ENCODE peak calls at places on chromosomes 6 and 20, in nine cellular contexts. One of them, this sample, is unnamed.

GRCh38 chr6:129766959-129767728 is 57.2 kb upstream of the ARHGAP18 start:
- DNase-seq in effector memory CD4-positive, alpha-beta T cell: peak; percentile 37
- DNase-seq in stomach: peak; percentile 30
- DNase-seq in PC-9: peak; percentile 61
- DNase-seq in tibial artery: peak; percentile 25
- DNase-seq in HCT116: no peak
- DNase-seq in psoas muscle: peak; percentile 21
- DNase-seq in SJSA1: peak; percentile 47
- DNase-seq in aorta: peak; percentile 51
- DNase-seq in this sample: no peak

GRCh38 chr6:586553-586952 is 70.3 kb downstream of the HUS1B start:
- DNase-seq in PC-9: no peak
- DNase-seq in stomach: no peak
- DNase-seq in aorta: no peak
- DNase-seq in SJSA1: no peak
- DNase-seq in effector memory CD4-positive, alpha-beta T cell: no peak
- DNase-seq in psoas muscle: no peak
- DNase-seq in HCT116: peak; percentile 19
- DNase-seq in tibial artery: no peak
- DNase-seq in this sample: no peak

GRCh38 chr6:19301980-19302379 is 535.2 kb upstream of the ID4 start:
- DNase-seq in aorta: no peak
- DNase-seq in PC-9: peak; percentile 82
- DNase-seq in psoas muscle: no peak
- DNase-seq in effector memory CD4-positive, alpha-beta T cell: no peak
- DNase-seq in tibial artery: no peak
- DNase-seq in HCT116: no peak
- DNase-seq in SJSA1: no peak
- DNase-seq in stomach: no peak
- DNase-seq in this sample: no peak

GRCh38 chr6:13454286-13455221 is 32.8 kb downstream of the GFOD1 start:
- DNase-seq in stomach: peak; percentile 32
- DNase-seq in psoas muscle: peak; percentile 51
- DNase-seq in HCT116: no peak
- DNase-seq in SJSA1: no peak
- DNase-seq in effector memory CD4-positive, alpha-beta T cell: peak; percentile 26
- DNase-seq in PC-9: no peak
- DNase-seq in tibial artery: peak; percentile 62
- DNase-seq in aorta: peak; percentile 54
- DNase-seq in this sample: no peak

GRCh38 chr6:79777713-79778579 is 146.8 kb downstream of the SH3BGRL2 start:
- DNase-seq in tibial artery: peak; percentile 49
- DNase-seq in PC-9: peak; percentile 35
- DNase-seq in effector memory CD4-positive, alpha-beta T cell: peak; percentile 80
- DNase-seq in aorta: peak; percentile 88
- DNase-seq in SJSA1: peak; percentile 71
- DNase-seq in psoas muscle: peak; percentile 76
- DNase-seq in HCT116: peak; percentile 43
- DNase-seq in stomach: peak; percentile 82
- DNase-seq in this sample: peak; percentile 79

GRCh38 chr6:37653229-37653628 is 44.5 kb downstream of the MDGA1 start:
- DNase-seq in HCT116: no peak
- DNase-seq in tibial artery: no peak
- DNase-seq in SJSA1: no peak
- DNase-seq in aorta: no peak
- DNase-seq in stomach: no peak
- DNase-seq in effector memory CD4-positive, alpha-beta T cell: no peak
- DNase-seq in PC-9: no peak
- DNase-seq in psoas muscle: no peak
- DNase-seq in this sample: no peak

GRCh38 chr20:63541371-63541770 is 4.2 kb upstream of the PTK6 start:
- DNase-seq in HCT116: no peak
- DNase-seq in SJSA1: no peak
- DNase-seq in aorta: no peak
- DNase-seq in PC-9: no peak
- DNase-seq in psoas muscle: no peak
- DNase-seq in effector memory CD4-positive, alpha-beta T cell: no peak
- DNase-seq in tibial artery: no peak
- DNase-seq in stomach: no peak
- DNase-seq in this sample: no peak

GRCh38 chr6:170132561-170132991 is 158.3 kb downstream of the DLL1 start:
- DNase-seq in aorta: peak; percentile 47
- DNase-seq in psoas muscle: no peak
- DNase-seq in HCT116: no peak
- DNase-seq in stomach: peak; percentile 17
- DNase-seq in PC-9: no peak
- DNase-seq in SJSA1: no peak
- DNase-seq in effector memory CD4-positive, alpha-beta T cell: no peak
- DNase-seq in tibial artery: peak; percentile 8
- DNase-seq in this sample: no peak

GRCh38 chr6:136166815-136167214 is 83.3 kb downstream of the MTFR2 start:
- DNase-seq in PC-9: no peak
- DNase-seq in psoas muscle: no peak
- DNase-seq in effector memory CD4-positive, alpha-beta T cell: no peak
- DNase-seq in HCT116: no peak
- DNase-seq in stomach: no peak
- DNase-seq in aorta: no peak
- DNase-seq in tibial artery: no peak
- DNase-seq in SJSA1: no peak
- DNase-seq in this sample: no peak

GRCh38 chr6:143695106-143696059 is 17.6 kb downstream of the PHACTR2 start:
- DNase-seq in tibial artery: no peak
- DNase-seq in PC-9: no peak
- DNase-seq in effector memory CD4-positive, alpha-beta T cell: no peak
- DNase-seq in HCT116: no peak
- DNase-seq in psoas muscle: no peak
- DNase-seq in stomach: no peak
- DNase-seq in aorta: no peak
- DNase-seq in SJSA1: no peak
- DNase-seq in this sample: no peak
- H3K4me1 ChIP-seq in tibial artery: no peaks in the 10 kb centered on the region
- H3K4me1 ChIP-seq in PC-9: peaks cover 13% of the 10 kb centered on the region
- H3K4me1 ChIP-seq in effector memory CD4-positive, alpha-beta T cell: no peaks in the 10 kb centered on the region
- H3K4me1 ChIP-seq in HCT116: peaks cover 6% of the 10 kb centered on the region
- H3K4me1 ChIP-seq in psoas muscle: peaks cover 58% of the 10 kb centered on the region
- H3K4me1 ChIP-seq in stomach: peaks cover 100% of the 10 kb centered on the region
- H3K4me1 ChIP-seq in aorta: peaks cover 7% of the 10 kb centered on the region
- H3K4me1 ChIP-seq in SJSA1: peaks cover 35% of the 10 kb centered on the region
- H3K4me1 ChIP-seq in this sample: peaks cover 14% of the 10 kb centered on the region

GRCh38 chr20:46641424-46641823 is 9.8 kb downstream of the SLC13A3 start:
- DNase-seq in effector memory CD4-positive, alpha-beta T cell: no peak
- DNase-seq in SJSA1: no peak
- DNase-seq in aorta: no peak
- DNase-seq in PC-9: no peak
- DNase-seq in psoas muscle: no peak
- DNase-seq in tibial artery: no peak
- DNase-seq in HCT116: no peak
- DNase-seq in stomach: no peak
- DNase-seq in this sample: no peak
- H3K4me1 ChIP-seq in effector memory CD4-positive, alpha-beta T cell: no peaks in the 10 kb centered on the region
- H3K4me1 ChIP-seq in SJSA1: no peaks in the 10 kb centered on the region
- H3K4me1 ChIP-seq in aorta: no peaks in the 10 kb centered on the region
- H3K4me1 ChIP-seq in PC-9: peaks cover 1% of the 10 kb centered on the region
- H3K4me1 ChIP-seq in psoas muscle: no peaks in the 10 kb centered on the region
- H3K4me1 ChIP-seq in tibial artery: no peaks in the 10 kb centered on the region
- H3K4me1 ChIP-seq in HCT116: no peaks in the 10 kb centered on the region
- H3K4me1 ChIP-seq in stomach: no peaks in the 10 kb centered on the region
- H3K4me1 ChIP-seq in this sample: no peaks in the 10 kb centered on the region

GRCh38 chr20:31707994-31708744 is 14.5 kb downstream of the BCL2L1 start:
- DNase-seq in effector memory CD4-positive, alpha-beta T cell: no peak
- DNase-seq in PC-9: peak; percentile 67
- DNase-seq in tibial artery: peak; percentile 62
- DNase-seq in SJSA1: no peak
- DNase-seq in HCT116: no peak
- DNase-seq in aorta: peak; percentile 73
- DNase-seq in stomach: peak; percentile 80
- DNase-seq in psoas muscle: peak; percentile 80
- DNase-seq in this sample: peak; percentile 83
- H3K4me1 ChIP-seq in effector memory CD4-positive, alpha-beta T cell: peaks cover 28% of the 10 kb centered on the region
- H3K4me1 ChIP-seq in PC-9: peaks cover 95% of the 10 kb centered on the region
- H3K4me1 ChIP-seq in tibial artery: no peaks in the 10 kb centered on the region
- H3K4me1 ChIP-seq in SJSA1: peaks cover 50% of the 10 kb centered on the region
- H3K4me1 ChIP-seq in HCT116: peaks cover 99% of the 10 kb centered on the region
- H3K4me1 ChIP-seq in aorta: peaks cover 25% of the 10 kb centered on the region
- H3K4me1 ChIP-seq in stomach: peaks cover 93% of the 10 kb centered on the region
- H3K4me1 ChIP-seq in psoas muscle: peaks cover 89% of the 10 kb centered on the region
- H3K4me1 ChIP-seq in this sample: peaks cover 39% of the 10 kb centered on the region

DNA sequence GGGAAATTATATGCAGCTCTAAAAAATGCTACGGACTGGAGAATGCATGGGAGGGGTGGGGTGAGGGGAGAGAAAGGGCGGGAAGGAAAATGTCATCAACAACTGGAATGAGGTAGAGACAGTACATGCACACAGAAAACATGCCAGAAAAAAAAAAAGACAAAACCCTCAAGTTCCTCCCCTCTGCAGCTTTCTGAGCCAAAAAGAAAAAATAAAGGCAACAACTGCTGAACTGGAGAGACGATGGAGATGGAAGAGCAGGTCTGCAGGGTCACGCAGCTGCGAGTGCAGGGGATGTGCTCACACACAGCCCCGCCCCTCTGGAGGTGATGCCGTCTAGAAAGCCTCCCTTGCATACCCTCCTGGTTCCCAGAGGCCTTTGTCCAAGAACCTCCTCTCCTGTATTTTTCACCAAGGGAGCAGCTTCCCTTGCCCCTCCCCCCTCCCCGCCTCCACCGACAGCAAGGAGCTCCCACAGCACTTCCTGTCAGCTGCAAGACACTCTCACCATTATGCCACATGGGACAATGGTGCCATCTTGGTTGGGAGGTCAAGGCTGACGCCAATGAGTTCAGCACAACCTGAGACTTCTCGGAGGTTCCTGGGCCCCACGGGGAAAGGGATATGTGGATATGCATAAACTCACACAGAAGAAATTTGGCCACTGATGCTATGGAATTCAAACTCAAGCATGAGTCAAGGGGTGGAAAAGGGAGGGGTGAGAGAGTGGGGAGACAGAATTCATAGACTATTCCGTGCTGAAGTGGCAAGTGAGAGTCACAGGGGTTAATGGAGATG is 133.1 kb downstream of the SCML4 start:
- DNase-seq in tibial artery: no peak
- DNase-seq in SJSA1: peak; percentile 30
- DNase-seq in aorta: no peak
- DNase-seq in psoas muscle: no peak
- DNase-seq in PC-9: no peak
- DNase-seq in stomach: no peak
- DNase-seq in effector memory CD4-positive, alpha-beta T cell: no peak
- DNase-seq in HCT116: no peak
- DNase-seq in this sample: no peak
- H3K4me1 ChIP-seq in tibial artery: no peaks in the 10 kb centered on the region
- H3K4me1 ChIP-seq in SJSA1: peaks cover 7% of the 10 kb centered on the region
- H3K4me1 ChIP-seq in aorta: no peaks in the 10 kb centered on the region
- H3K4me1 ChIP-seq in psoas muscle: no peaks in the 10 kb centered on the region
- H3K4me1 ChIP-seq in PC-9: no peaks in the 10 kb centered on the region
- H3K4me1 ChIP-seq in stomach: peaks cover 11% of the 10 kb centered on the region
- H3K4me1 ChIP-seq in effector memory CD4-positive, alpha-beta T cell: no peaks in the 10 kb centered on the region
- H3K4me1 ChIP-seq in HCT116: no peaks in the 10 kb centered on the region
- H3K4me1 ChIP-seq in this sample: no peaks in the 10 kb centered on the region

GRCh38 chr20:50073500-50073899 is 39.5 kb downstream of the UBE2V1 start:
- DNase-seq in effector memory CD4-positive, alpha-beta T cell: no peak
- DNase-seq in psoas muscle: no peak
- DNase-seq in tibial artery: no peak
- DNase-seq in SJSA1: no peak
- DNase-seq in PC-9: no peak
- DNase-seq in HCT116: no peak
- DNase-seq in aorta: peak; percentile 36
- DNase-seq in stomach: no peak
- DNase-seq in this sample: no peak
- H3K4me1 ChIP-seq in effector memory CD4-positive, alpha-beta T cell: peaks cover 8% of the 10 kb centered on the region
- H3K4me1 ChIP-seq in psoas muscle: peaks cover 10% of the 10 kb centered on the region
- H3K4me1 ChIP-seq in tibial artery: no peaks in the 10 kb centered on the region
- H3K4me1 ChIP-seq in SJSA1: peaks cover 30% of the 10 kb centered on the region
- H3K4me1 ChIP-seq in PC-9: peaks cover 5% of the 10 kb centered on the region
- H3K4me1 ChIP-seq in HCT116: peaks cover 14% of the 10 kb centered on the region
- H3K4me1 ChIP-seq in aorta: no peaks in the 10 kb centered on the region
- H3K4me1 ChIP-seq in stomach: peaks cover 30% of the 10 kb centered on the region
- H3K4me1 ChIP-seq in this sample: no peaks in the 10 kb centered on the region

GRCh38 chr6:3383525-3383924 is 73.3 kb downstream of the SLC22A23 start:
- DNase-seq in SJSA1: peak; percentile 29
- DNase-seq in psoas muscle: no peak
- DNase-seq in PC-9: peak; percentile 62
- DNase-seq in tibial artery: no peak
- DNase-seq in aorta: no peak
- DNase-seq in HCT116: peak; percentile 57
- DNase-seq in stomach: peak; percentile 63
- DNase-seq in effector memory CD4-positive, alpha-beta T cell: no peak
- DNase-seq in this sample: peak; percentile 88

GRCh38 chr6:3386374-3386857 is 70.4 kb downstream of the SLC22A23 start:
- DNase-seq in SJSA1: no peak
- DNase-seq in effector memory CD4-positive, alpha-beta T cell: no peak
- DNase-seq in tibial artery: no peak
- DNase-seq in stomach: peak; percentile 84
- DNase-seq in psoas muscle: no peak
- DNase-seq in aorta: no peak
- DNase-seq in PC-9: no peak
- DNase-seq in HCT116: no peak
- DNase-seq in this sample: no peak

GRCh38 chr6:3385660-3386151 is 71.1 kb downstream of the SLC22A23 start:
- DNase-seq in SJSA1: peak; percentile 39
- DNase-seq in psoas muscle: no peak
- DNase-seq in effector memory CD4-positive, alpha-beta T cell: no peak
- DNase-seq in aorta: peak; percentile 72
- DNase-seq in PC-9: no peak
- DNase-seq in HCT116: peak; percentile 66
- DNase-seq in tibial artery: peak; percentile 69
- DNase-seq in stomach: no peak
- DNase-seq in this sample: no peak

GRCh38 chr6:3382399-3383279 is 74.2 kb downstream of the SLC22A23 start:
- DNase-seq in psoas muscle: no peak
- DNase-seq in HCT116: peak; percentile 89
- DNase-seq in SJSA1: peak; percentile 21
- DNase-seq in aorta: no peak
- DNase-seq in tibial artery: no peak
- DNase-seq in effector memory CD4-positive, alpha-beta T cell: no peak
- DNase-seq in stomach: peak; percentile 57
- DNase-seq in PC-9: peak; percentile 92
- DNase-seq in this sample: peak; percentile 74

DNA sequence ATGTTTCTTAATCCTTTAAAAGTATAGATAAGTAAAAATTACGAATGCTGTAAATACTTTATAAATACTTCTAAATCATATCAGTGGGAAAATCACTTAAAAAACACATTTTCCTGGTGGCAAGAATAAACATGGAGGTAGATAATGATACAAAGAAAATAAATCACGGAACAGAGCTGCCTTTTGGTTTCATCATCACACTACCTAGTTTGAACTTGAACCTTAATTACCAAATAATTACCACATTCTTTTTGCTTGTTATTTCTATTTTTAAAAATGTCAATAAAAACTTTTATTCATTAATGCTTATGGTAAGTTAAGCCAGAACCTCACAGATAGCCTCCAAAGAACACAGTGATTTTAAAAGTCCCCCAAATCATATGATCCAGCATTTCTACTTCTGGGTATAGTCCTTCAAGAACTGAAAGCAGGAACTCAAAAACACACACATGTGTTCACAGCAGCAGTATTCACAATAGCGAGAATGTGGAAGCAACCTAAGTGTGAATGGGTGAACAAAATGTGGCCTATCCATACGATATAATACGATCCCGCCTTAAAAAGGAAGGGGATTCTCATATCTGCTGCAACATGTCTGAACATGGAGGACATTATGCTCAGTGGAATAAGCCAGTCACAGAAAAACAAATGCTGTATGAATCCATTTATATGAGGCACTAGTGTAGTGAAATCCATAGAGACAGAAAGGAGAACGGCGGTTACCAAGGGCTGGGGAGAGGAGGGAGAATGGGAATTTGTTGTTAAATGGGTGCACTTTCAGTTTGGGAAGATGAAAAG is 72.3 kb downstream of the SLC22A23 start:
- DNase-seq in aorta: no peak
- DNase-seq in SJSA1: no peak
- DNase-seq in effector memory CD4-positive, alpha-beta T cell: no peak
- DNase-seq in HCT116: no peak
- DNase-seq in psoas muscle: no peak
- DNase-seq in tibial artery: no peak
- DNase-seq in stomach: no peak
- DNase-seq in PC-9: no peak
- DNase-seq in this sample: no peak
- H3K4me1 ChIP-seq in aorta: no peaks in the 10 kb centered on the region
- H3K4me1 ChIP-seq in SJSA1: peaks cover 21% of the 10 kb centered on the region
- H3K4me1 ChIP-seq in effector memory CD4-positive, alpha-beta T cell: no peaks in the 10 kb centered on the region
- H3K4me1 ChIP-seq in HCT116: peaks cover 87% of the 10 kb centered on the region
- H3K4me1 ChIP-seq in psoas muscle: peaks cover 14% of the 10 kb centered on the region
- H3K4me1 ChIP-seq in tibial artery: no peaks in the 10 kb centered on the region
- H3K4me1 ChIP-seq in stomach: peaks cover 57% of the 10 kb centered on the region
- H3K4me1 ChIP-seq in PC-9: peaks cover 36% of the 10 kb centered on the region
- H3K4me1 ChIP-seq in this sample: peaks cover 13% of the 10 kb centered on the region

This sample was measured in colonic mucosa.